ENCODE peak calls at places on chromosomes 16 and 17, in five cellular contexts. A is A549, D is heart right ventricle, K is PC-3, P is aorta. J is an unnamed sample.

GRCh38 chr16:22874394-22874793 is 60.4 kb downstream of the HS3ST2 start:
- DNase-seq in A (no peak), D (no peak), K (no peak), P (no peak), J (no peak)

GRCh38 chr17:56023851-56024250 is 129.4 kb upstream of the ANKFN1 start:
- DNase-seq in A (no peak), D (no peak), K (no peak), P (no peak), J (no peak)

GRCh38 chr16:80580109-80580832 is 39.5 kb downstream of the DYNLRB2 start:
- DNase-seq in A (peak), D (no peak), K (peak), P (no peak), J (peak)

GRCh38 chr17:51044964-51045363 is 75.7 kb downstream of the SPAG9 start:
- DNase-seq in A (no peak), D (no peak), K (no peak), P (no peak), J (no peak)

GRCh38 chr17:66995944-66996343 is 31.4 kb downstream of the CACNG4 start:
- DNase-seq in A (no peak), D (no peak), K (no peak), P (no peak), J (no peak)

GRCh38 chr17:59786536-59787319 is 79.3 kb downstream of the VMP1 start:
- DNase-seq in A (peak), D (peak), K (peak), P (no peak), J (peak)

GRCh38 chr16:23505180-23505665 is 5.1 kb downstream of the GGA2 start:
- DNase-seq in A (no peak), D (no peak), K (no peak), P (no peak), J (no peak)

GRCh38 chr16:11138026-11138768 is 117.8 kb downstream of the SOCS1 start:
- DNase-seq in A (no peak), D (no peak), K (peak), P (no peak), J (no peak)

GRCh38 chr17:7064248-7064647 is 15.8 kb downstream of the CLEC10A start:
- DNase-seq in A (no peak), D (no peak), K (no peak), P (no peak), J (no peak)

GRCh38 chr17:77462553-77463497 is 322.1 kb downstream of the SEC14L1 start:
- DNase-seq in A (no peak), D (no peak), K (no peak), P (no peak), J (no peak)
- H3K27ac ChIP-seq in A (no peak), D (peak), K (no peak), P (no peak), J (peak)

GRCh38 chr17:61404702-61405046 is 5.0 kb downstream of the TBX2 start:
- DNase-seq in A (no peak), D (no peak), K (no peak), P (no peak), J (no peak)

GRCh38 chr17:61403846-61404701 is 4.4 kb downstream of the TBX2 start:
- DNase-seq in A (no peak), D (no peak), K (no peak), P (peak), J (no peak)

GRCh38 chr17:61405686-61406542 is 6.3 kb downstream of the TBX2 start:
- DNase-seq in A (no peak), D (no peak), K (no peak), P (peak), J (no peak)

GRCh38 chr17:61406543-61406845 is 6.9 kb downstream of the TBX2 start:
- DNase-seq in A (no peak), D (no peak), K (no peak), P (no peak), J (no peak)

DNA sequence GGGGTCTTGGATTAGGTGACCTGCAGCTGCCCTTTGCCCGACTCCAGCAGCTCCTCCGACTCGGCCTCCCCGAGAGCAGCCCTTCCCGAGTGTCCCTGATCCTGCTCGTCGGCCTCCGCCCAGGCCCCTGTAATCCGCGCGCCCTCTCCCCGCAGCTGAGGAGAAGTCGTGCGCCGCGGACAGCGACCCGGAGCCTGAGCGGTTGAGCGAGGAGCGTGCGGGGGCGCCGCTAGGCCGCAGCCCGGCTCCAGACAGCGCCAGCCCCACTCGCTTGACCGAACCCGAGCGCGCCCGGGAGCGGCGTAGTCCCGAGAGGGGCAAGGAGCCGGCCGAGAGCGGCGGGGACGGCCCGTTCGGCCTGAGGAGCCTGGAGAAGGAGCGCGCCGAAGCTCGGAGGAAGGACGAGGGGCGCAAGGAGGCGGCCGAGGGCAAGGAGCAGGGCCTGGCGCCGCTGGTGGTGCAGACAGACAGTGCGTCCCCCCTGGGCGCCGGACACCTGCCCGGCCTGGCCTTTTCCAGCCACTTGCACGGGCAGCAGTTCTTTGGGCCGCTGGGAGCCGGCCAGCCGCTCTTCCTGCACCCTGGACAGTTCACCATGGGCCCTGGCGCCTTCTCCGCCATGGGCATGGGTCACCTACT is 5.5 kb downstream of the TBX2 start:
- DNase-seq in A (no peak), D (no peak), K (no peak), P (peak), J (no peak)
- H3K4me3 ChIP-seq in A (no peak), D (peak), K (no peak), P (no peak), J (peak)

GRCh38 chr16:19805459-19806160 is 79.0 kb downstream of the GPRC5B start:
- DNase-seq in A (no peak), D (no peak), K (peak), P (no peak), J (no peak)

GRCh38 chr16:19810817-19811731 is 73.6 kb downstream of the GPRC5B start:
- DNase-seq in A (peak), D (no peak), K (peak), P (no peak), J (no peak)

GRCh38 chr16:19808061-19808621 is 76.5 kb downstream of the GPRC5B start:
- DNase-seq in A (peak), D (no peak), K (no peak), P (no peak), J (no peak)

GRCh38 chr16:19809693-19810092 is 75.0 kb downstream of the GPRC5B start:
- DNase-seq in A (no peak), D (no peak), K (no peak), P (no peak), J (no peak)

GRCh38 chr16:19809121-19809635 is 75.5 kb downstream of the GPRC5B start:
- DNase-seq in A (peak), D (no peak), K (peak), P (no peak), J (no peak)
- H3K27ac ChIP-seq in A (peak), D (peak), K (peak), P (no peak), J (no peak)

GRCh38 chr17:48579738-48580543 is 1.8 kb upstream of the HOXB4 start:
- DNase-seq in A (no peak), D (no peak), K (no peak), P (no peak), J (no peak)
- H3K4me3 ChIP-seq in A (no peak), D (no peak), K (no peak), P (no peak), J (no peak)

DNA sequence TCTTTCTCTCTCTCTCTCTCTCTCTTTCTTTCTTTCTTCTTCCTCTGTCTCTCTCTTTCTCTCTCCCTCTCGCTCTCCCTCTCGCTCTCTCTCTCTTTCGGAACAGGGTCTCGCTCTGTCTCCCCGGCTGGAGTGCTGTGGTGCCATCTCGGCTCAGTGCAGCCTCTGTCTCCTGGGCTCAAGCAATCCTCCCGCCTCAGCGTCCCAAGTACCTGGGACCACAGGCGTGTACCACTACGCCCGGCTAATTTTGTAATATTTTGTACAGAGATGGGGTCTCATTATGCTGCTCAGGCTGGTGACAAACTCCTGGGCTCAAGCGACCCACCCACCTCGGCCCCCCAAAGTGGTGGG is 12.7 kb upstream of the KLHDC4 start:
- DNase-seq in A (no peak), D (no peak), K (no peak), P (no peak), J (no peak)
- H3K27ac ChIP-seq in A (peak), D (no peak), K (peak), P (no peak), J (no peak)

GRCh38 chr17:42819939-42820535 is 4.0 kb downstream of the BECN1 start:
- DNase-seq in A (peak), D (peak), K (peak), P (peak), J (peak)

GRCh38 chr17:42818379-42818778 is 5.7 kb downstream of the BECN1 start:
- DNase-seq in A (no peak), D (no peak), K (no peak), P (no peak), J (no peak)

GRCh38 chr17:42809250-42809649 is 10.6 kb downstream of the CNTD1 start:
- DNase-seq in A (peak), D (no peak), K (peak), P (no peak), J (no peak)

GRCh38 chr17:42817866-42818265 is 6.2 kb downstream of the BECN1 start:
- DNase-seq in A (no peak), D (no peak), K (no peak), P (no peak), J (no peak)

DNA sequence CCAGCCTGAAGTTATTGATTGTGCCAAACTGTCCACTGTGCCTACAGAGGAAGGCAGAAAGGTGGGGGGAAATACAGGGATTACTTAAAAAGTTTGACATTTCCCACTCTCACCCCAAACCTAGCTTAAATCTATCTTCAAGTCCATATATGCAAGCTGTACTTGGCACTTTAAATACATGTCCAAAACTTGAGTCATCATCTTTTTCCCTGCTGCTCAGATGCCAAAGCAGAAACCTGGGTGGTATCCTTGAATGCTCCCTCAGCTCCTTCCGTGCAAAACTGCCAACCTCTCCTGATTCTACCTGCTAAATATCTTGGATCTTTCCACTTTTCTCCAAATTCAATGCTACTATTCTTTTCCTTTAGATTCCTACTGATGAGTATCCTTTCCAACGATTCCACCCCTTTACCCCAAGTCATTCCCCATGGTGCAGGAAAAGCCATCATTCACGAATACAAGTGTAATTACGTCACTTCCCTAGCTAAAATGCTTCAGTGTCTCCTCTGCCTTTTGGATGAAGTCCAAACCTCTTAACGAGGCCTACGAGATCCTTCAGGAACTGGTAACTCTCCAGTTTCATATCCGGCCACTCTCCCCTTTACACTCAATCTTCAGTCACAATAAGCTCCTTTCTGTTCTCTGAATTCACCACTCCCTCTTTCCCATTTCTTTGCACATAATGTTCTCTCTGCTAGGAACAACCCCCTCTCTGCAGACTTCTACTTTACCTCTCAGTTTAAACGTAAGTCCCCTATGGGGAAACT is 9.3 kb downstream of the BECN1 start:
- DNase-seq in A (no peak), D (no peak), K (no peak), P (no peak), J (no peak)
- H3K4me3 ChIP-seq in A (no peak), D (no peak), K (no peak), P (no peak), J (no peak)

GRCh38 chr16:81634380-81635121 is 144.5 kb upstream of the PLCG2 start:
- DNase-seq in A (no peak), D (no peak), K (no peak), P (no peak), J (no peak)
- H3K27ac ChIP-seq in A (peak), D (no peak), K (no peak), P (no peak), J (no peak)